ENCODE peak calls at places on chromosomes 6 and 20, in five cellular contexts. E is HEK293T; K is activated naive CD8-positive, alpha-beta T cell treated with anti-CD3 and anti-CD28 coated beads for 36 hours; F is iris pigment epithelial cell; I is MCF 10A. M is an unnamed sample.
A peak's percentile ranks its signal among the peaks of the same experiment; 100 is the strongest.

GRCh38 chr20:49562341-49563014 is 5.5 kb downstream of the PTGIS start:
- DNase-seq in E (no peak), I (peak; percentile 92), K (no peak), F (peak; percentile 78), M (peak; percentile 93)

GRCh38 chr6:112145080-112145573 is 57.7 kb downstream of the FAM229B start:
- DNase-seq in K (no peak), E (no peak), F (no peak), I (no peak), M (no peak)

GRCh38 chr20:47265984-47266383 is 90.5 kb downstream of the ZMYND8 start:
- DNase-seq in K (no peak), E (no peak), F (no peak), I (no peak), M (no peak)

GRCh38 chr20:49579874-49580817 is 12.2 kb upstream of the PTGIS start:
- DNase-seq in E (no peak), F (peak; percentile 89), K (no peak), I (no peak), M (no peak)

GRCh38 chr6:25042599-25042936 is 106.8 kb upstream of the RIPOR2 start:
- DNase-seq in F (no peak), K (no peak), I (no peak), E (no peak), M (no peak)

GRCh38 chr20:24778585-24779031 is 170.5 kb upstream of the CST7 start:
- DNase-seq in I (peak; percentile 20), E (no peak), K (no peak), F (no peak), M (no peak)

GRCh38 chr6:3592371-3592941 is 135.6 kb upstream of the SLC22A23 start:
- DNase-seq in F (peak; percentile 99), E (peak; percentile 3), K (no peak), I (peak; percentile 99), M (no peak)

GRCh38 chr20:48162621-48163020 is 377.3 kb upstream of the SULF2 start:
- DNase-seq in F (no peak), E (no peak), I (no peak), K (no peak), M (no peak)

GRCh38 chr6:14910692-14911547 is 334.9 kb upstream of the JARID2 start:
- DNase-seq in F (peak; percentile 26), K (peak; percentile 17), E (no peak), I (no peak), M (no peak)

GRCh38 chr20:44104807-44105517 is 82.0 kb downstream of the JPH2 start:
- DNase-seq in F (peak; percentile 91), K (no peak), I (peak; percentile 96), E (peak; percentile 39), M (no peak)

GRCh38 chr6:14383393-14384174 is 266.0 kb downstream of the CD83 start:
- DNase-seq in K (no peak), I (no peak), E (no peak), F (no peak), M (no peak)

GRCh38 chr6:24667378-24667803 is 514 bp downstream of the ACOT13 start:
- DNase-seq in K (no peak), E (no peak), F (peak; percentile 39), I (no peak), M (no peak)

GRCh38 chr20:38112249-38112942 is 52.7 kb downstream of the TGM2 start:
- DNase-seq in K (no peak), E (no peak), F (no peak), I (no peak), M (peak; percentile 58)

GRCh38 chr6:115740907-115741306 is 319.8 kb downstream of the FRK start:
- DNase-seq in E (no peak), I (peak; percentile 13), K (no peak), F (no peak), M (no peak)

M was measured in right atrium auricular region.